ENCODE peak calls at places on chromosomes 16 and 17, in nine cellular contexts. N is Peyer's patch; Y is GM23338; O is RWPE1; F is CD4-positive, alpha-beta T cell; J is GM12864; Z is endothelial cell; C is testis; G is IMR-90. S is an unnamed sample.
A peak's percentile ranks its signal among the peaks of the same experiment; 100 is the strongest.

GRCh38 chr16:78822509-78822908 is 723.1 kb downstream of the WWOX start:
- DNase-seq in N (no peak), Y (peak; percentile 24), O (no peak), F (no peak), J (no peak), Z (no peak), C (no peak), G (no peak), S (no peak)

GRCh38 chr16:58651965-58652348 is 22.3 kb upstream of the CNOT1 start:
- DNase-seq in N (no peak), Y (no peak), O (no peak), F (no peak), J (no peak), Z (no peak), C (no peak), G (peak; percentile 79), S (no peak)

GRCh38 chr17:20009302-20010098 is at the start of gene SPECC1:
- DNase-seq in N (peak; percentile 73), Y (peak; percentile 55), O (peak; percentile 75), F (peak; percentile 79), J (no peak), Z (peak; percentile 96), C (peak; percentile 85), G (peak; percentile 43), S (peak; percentile 92)

GRCh38 chr17:50924800-50925199 is 58.6 kb upstream of the TOB1 start:
- DNase-seq in N (no peak), Y (no peak), O (no peak), F (no peak), J (no peak), Z (no peak), C (no peak), G (no peak), S (no peak)

GRCh38 chr16:49854227-49855203 is 1.4 kb downstream of the ZNF423 start:
- DNase-seq in N (no peak), Y (peak; percentile 74), O (no peak), F (no peak), J (no peak), Z (peak; percentile 65), C (no peak), G (no peak), S (no peak)

GRCh38 chr17:83055911-83056582 is 23.4 kb upstream of the METRNL start:
- DNase-seq in N (no peak), Y (no peak), O (peak; percentile 44), F (no peak), J (no peak), Z (peak; percentile 2), C (no peak), G (peak; percentile 92), S (no peak)

GRCh38 chr17:27370776-27371175 is 76.9 kb downstream of the WSB1 start:
- DNase-seq in N (no peak), Y (no peak), O (no peak), F (no peak), J (no peak), Z (no peak), C (no peak), G (no peak), S (no peak)

GRCh38 chr17:30309591-30309990 is 17.8 kb upstream of the BLMH start:
- DNase-seq in N (no peak), Y (no peak), O (no peak), F (no peak), J (no peak), Z (no peak), C (no peak), G (no peak), S (no peak)

GRCh38 chr16:5056347-5056746 is 9.4 kb downstream of the C16orf89 start:
- DNase-seq in N (peak; percentile 22), Y (peak; percentile 90), O (no peak), F (peak; percentile 21), J (no peak), Z (peak; percentile 53), C (peak; percentile 26), G (no peak), S (no peak)

GRCh38 chr17:11979795-11980194 is 17.5 kb downstream of the ZNF18 start:
- DNase-seq in N (no peak), Y (no peak), O (no peak), F (no peak), J (no peak), Z (no peak), C (no peak), G (no peak), S (no peak)

GRCh38 chr17:42441717-42442565 is 16.7 kb upstream of the ATP6V0A1 start:
- DNase-seq in N (no peak), Y (peak; percentile 75), O (no peak), F (no peak), J (no peak), Z (no peak), C (no peak), G (no peak), S (no peak)

GRCh38 chr17:42436401-42436800 is 13.3 kb upstream of the CAVIN1 start:
- DNase-seq in N (no peak), Y (no peak), O (peak; percentile 66), F (no peak), J (no peak), Z (no peak), C (no peak), G (peak; percentile 99), S (no peak)

GRCh38 chr17:42438600-42439567 is 15.8 kb upstream of the CAVIN1 start:
- DNase-seq in N (peak; percentile 59), Y (peak; percentile 69), O (no peak), F (no peak), J (no peak), Z (no peak), C (peak; percentile 43), G (no peak), S (no peak)
- TF ChIP-seq CTCF in N (peak; percentile 54), Y (peak; percentile 74), O (no peak), F (peak; percentile 57), J (peak; percentile 45), Z (peak; percentile 15), C (no peak), G (peak; percentile 34), S (peak; percentile 55)

DNA sequence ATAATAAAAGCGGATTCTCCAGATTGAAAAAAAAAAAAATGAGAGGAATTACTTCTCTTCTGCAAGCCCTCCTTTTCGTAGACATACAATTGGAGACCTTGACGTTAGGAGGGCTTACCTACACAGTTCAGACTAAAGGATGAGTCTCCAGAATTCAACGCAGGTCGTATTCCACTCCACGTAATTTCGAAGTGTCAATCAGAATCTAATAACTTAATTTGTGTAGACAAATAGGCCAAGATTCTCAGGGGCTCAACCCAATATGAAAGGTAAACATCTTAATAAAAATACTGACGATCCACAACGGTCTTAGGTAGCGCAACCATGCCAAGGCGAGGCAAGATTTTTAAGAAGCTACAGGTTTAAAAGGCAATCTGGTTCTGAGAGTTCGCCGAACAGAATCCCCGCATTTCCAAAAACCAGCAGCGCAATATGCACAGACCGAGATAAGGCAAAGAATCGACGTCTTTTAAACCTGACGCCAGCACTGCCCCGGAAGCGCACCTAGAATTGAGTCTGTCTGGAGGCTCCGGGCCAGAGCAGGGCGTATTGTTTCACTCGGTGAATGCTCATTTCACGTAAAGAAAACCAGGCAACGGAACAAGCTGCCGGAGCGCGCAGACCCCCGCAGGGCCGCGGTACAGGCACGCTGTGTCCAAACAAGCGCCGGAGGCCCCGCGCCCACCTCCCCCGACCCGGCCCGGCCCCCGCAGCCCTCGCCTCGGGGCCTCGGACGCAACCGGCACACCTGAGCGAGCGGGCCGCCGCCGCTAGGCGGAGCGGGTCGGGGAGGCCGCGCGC is 623 bp downstream of the MBTPS1 start:
- DNase-seq in N (peak; percentile 60), Y (no peak), O (peak; percentile 28), F (peak; percentile 45), J (no peak), Z (no peak), C (peak; percentile 73), G (peak; percentile 39), S (no peak)
- TF ChIP-seq CTCF in N (peak; percentile 53), Y (peak; percentile 18), O (no peak), F (no peak), J (peak; percentile 14), Z (peak; percentile 63), C (no peak), G (peak; percentile 37), S (peak; percentile 69)

GRCh38 chr17:14741516-14741915 is 440.6 kb downstream of the HS3ST3B1 start:
- DNase-seq in N (no peak), Y (no peak), O (no peak), F (no peak), J (no peak), Z (no peak), C (no peak), G (peak; percentile 52), S (no peak)

GRCh38 chr17:14739656-14740431 is 439.0 kb downstream of the HS3ST3B1 start:
- DNase-seq in N (no peak), Y (no peak), O (no peak), F (no peak), J (no peak), Z (no peak), C (no peak), G (no peak), S (no peak)

GRCh38 chr17:14738652-14738988 is 437.7 kb downstream of the HS3ST3B1 start:
- DNase-seq in N (no peak), Y (no peak), O (no peak), F (no peak), J (no peak), Z (no peak), C (no peak), G (no peak), S (no peak)

GRCh38 chr17:14736631-14737030 is 435.8 kb downstream of the HS3ST3B1 start:
- DNase-seq in N (no peak), Y (no peak), O (no peak), F (no peak), J (no peak), Z (no peak), C (no peak), G (no peak), S (no peak)

GRCh38 chr17:14737984-14738651 is 437.2 kb downstream of the HS3ST3B1 start:
- DNase-seq in N (peak; percentile 18), Y (peak; percentile 49), O (peak; percentile 99), F (no peak), J (no peak), Z (no peak), C (peak; percentile 24), G (peak; percentile 99), S (no peak)
- TF ChIP-seq CTCF in N (no peak), Y (peak; percentile 30), O (peak; percentile 58), F (no peak), J (peak; percentile 44), Z (no peak), C (no peak), G (peak; percentile 18), S (peak; percentile 74)

GRCh38 chr17:44345497-44346026 is 460 bp downstream of the GRN start:
- DNase-seq in N (peak; percentile 85), Y (peak; percentile 92), O (no peak), F (no peak), J (no peak), Z (peak; percentile 69), C (peak; percentile 60), G (peak; percentile 59), S (no peak)

GRCh38 chr17:44344939-44345496 is at the start of gene GRN:
- DNase-seq in N (peak; percentile 94), Y (peak; percentile 100), O (peak; percentile 99), F (peak; percentile 73), J (peak; percentile 92), Z (peak; percentile 90), C (peak; percentile 99), G (peak; percentile 99), S (peak; percentile 94)

GRCh38 chr17:44348234-44348987 is 3.3 kb downstream of the GRN start:
- DNase-seq in N (peak; percentile 85), Y (no peak), O (peak; percentile 76), F (no peak), J (peak; percentile 93), Z (no peak), C (no peak), G (peak; percentile 57), S (no peak)

GRCh38 chr17:44343510-44344209 is 1.4 kb upstream of the GRN start:
- DNase-seq in N (no peak), Y (no peak), O (no peak), F (no peak), J (no peak), Z (no peak), C (no peak), G (no peak), S (no peak)

GRCh38 chr17:44346064-44346844 is 1.2 kb downstream of the GRN start:
- DNase-seq in N (peak; percentile 46), Y (no peak), O (no peak), F (no peak), J (no peak), Z (no peak), C (no peak), G (no peak), S (no peak)
- TF ChIP-seq CTCF in N (no peak), Y (no peak), O (peak; percentile 40), F (no peak), J (no peak), Z (no peak), C (no peak), G (no peak), S (no peak)